ENCODE peak calls at places on chromosomes 7 and 10, in ten cellular contexts. One of them, this sample, is unnamed.
A peak's percentile ranks its signal among the peaks of the same experiment; 100 is the strongest.

GRCh38 chr10:71998840-71999194 is 34.6 kb downstream of the CHST3 start:
- DNase-seq in mesenchymal stem cell: peak; percentile 90
- DNase-seq in left ventricle myocardium inferior: peak; percentile 66
- DNase-seq in ascending aorta: peak; percentile 82
- DNase-seq in psoas muscle: peak; percentile 85
- DNase-seq in brain microvascular endothelial cell: peak; percentile 75
- DNase-seq in fibroblast of the aortic adventitia: peak; percentile 71
- DNase-seq in lower leg skin: peak; percentile 74
- DNase-seq in uterus: peak; percentile 74
- DNase-seq in choroid plexus epithelial cell: peak; percentile 75
- DNase-seq in this sample: peak; percentile 72

GRCh38 chr7:108000875-108001758 is 1.8 kb downstream of the LAMB1 start:
- DNase-seq in mesenchymal stem cell: peak; percentile 58
- DNase-seq in left ventricle myocardium inferior: peak; percentile 58
- DNase-seq in ascending aorta: no peak
- DNase-seq in psoas muscle: peak; percentile 70
- DNase-seq in brain microvascular endothelial cell: no peak
- DNase-seq in fibroblast of the aortic adventitia: peak; percentile 33
- DNase-seq in lower leg skin: peak; percentile 26
- DNase-seq in uterus: peak; percentile 51
- DNase-seq in choroid plexus epithelial cell: peak; percentile 56
- DNase-seq in this sample: peak; percentile 73

GRCh38 chr10:101829561-101830315 is 11.5 kb upstream of the OGA start:
- DNase-seq in mesenchymal stem cell: no peak
- DNase-seq in left ventricle myocardium inferior: peak; percentile 45
- DNase-seq in ascending aorta: no peak
- DNase-seq in psoas muscle: peak; percentile 67
- DNase-seq in brain microvascular endothelial cell: no peak
- DNase-seq in fibroblast of the aortic adventitia: no peak
- DNase-seq in lower leg skin: no peak
- DNase-seq in uterus: peak; percentile 68
- DNase-seq in choroid plexus epithelial cell: peak; percentile 67
- DNase-seq in this sample: no peak

GRCh38 chr7:24401628-24402593 is 117.9 kb downstream of the NPY start:
- DNase-seq in mesenchymal stem cell: peak; percentile 32
- DNase-seq in left ventricle myocardium inferior: no peak
- DNase-seq in ascending aorta: no peak
- DNase-seq in psoas muscle: no peak
- DNase-seq in brain microvascular endothelial cell: no peak
- DNase-seq in fibroblast of the aortic adventitia: peak; percentile 66
- DNase-seq in lower leg skin: no peak
- DNase-seq in uterus: no peak
- DNase-seq in choroid plexus epithelial cell: peak; percentile 70
- DNase-seq in this sample: peak; percentile 46

GRCh38 chr7:124072603-124073324 is 39.9 kb upstream of the TMEM229A start:
- DNase-seq in mesenchymal stem cell: peak; percentile 96
- DNase-seq in left ventricle myocardium inferior: no peak
- DNase-seq in ascending aorta: no peak
- DNase-seq in psoas muscle: no peak
- DNase-seq in brain microvascular endothelial cell: peak; percentile 55
- DNase-seq in fibroblast of the aortic adventitia: peak; percentile 78
- DNase-seq in lower leg skin: no peak
- DNase-seq in uterus: no peak
- DNase-seq in choroid plexus epithelial cell: peak; percentile 70
- DNase-seq in this sample: peak; percentile 84

GRCh38 chr7:138756591-138757222 is 41.1 kb upstream of the TMEM213 start:
- DNase-seq in mesenchymal stem cell: no peak
- DNase-seq in left ventricle myocardium inferior: no peak
- DNase-seq in ascending aorta: no peak
- DNase-seq in psoas muscle: no peak
- DNase-seq in brain microvascular endothelial cell: no peak
- DNase-seq in fibroblast of the aortic adventitia: peak; percentile 8
- DNase-seq in lower leg skin: no peak
- DNase-seq in uterus: no peak
- DNase-seq in choroid plexus epithelial cell: no peak
- DNase-seq in this sample: no peak

GRCh38 chr10:72981882-72982529 is 27.4 kb upstream of the PLA2G12B start:
- DNase-seq in mesenchymal stem cell: no peak
- DNase-seq in left ventricle myocardium inferior: no peak
- DNase-seq in ascending aorta: no peak
- DNase-seq in psoas muscle: no peak
- DNase-seq in brain microvascular endothelial cell: no peak
- DNase-seq in fibroblast of the aortic adventitia: no peak
- DNase-seq in lower leg skin: no peak
- DNase-seq in uterus: no peak
- DNase-seq in choroid plexus epithelial cell: peak; percentile 18
- DNase-seq in this sample: peak; percentile 18

GRCh38 chr7:158283016-158283974 is 304.3 kb downstream of the PTPRN2 start:
- DNase-seq in mesenchymal stem cell: no peak
- DNase-seq in left ventricle myocardium inferior: no peak
- DNase-seq in ascending aorta: no peak
- DNase-seq in psoas muscle: no peak
- DNase-seq in brain microvascular endothelial cell: no peak
- DNase-seq in fibroblast of the aortic adventitia: no peak
- DNase-seq in lower leg skin: no peak
- DNase-seq in uterus: no peak
- DNase-seq in choroid plexus epithelial cell: no peak
- DNase-seq in this sample: no peak

GRCh38 chr10:79331709-79332108 is 15.6 kb upstream of the PPIF start:
- DNase-seq in mesenchymal stem cell: peak; percentile 94
- DNase-seq in left ventricle myocardium inferior: no peak
- DNase-seq in ascending aorta: no peak
- DNase-seq in psoas muscle: no peak
- DNase-seq in brain microvascular endothelial cell: peak; percentile 93
- DNase-seq in fibroblast of the aortic adventitia: peak; percentile 32
- DNase-seq in lower leg skin: no peak
- DNase-seq in uterus: no peak
- DNase-seq in choroid plexus epithelial cell: peak; percentile 85
- DNase-seq in this sample: peak; percentile 99

GRCh38 chr10:131747791-131748190 is 153.0 kb upstream of the PPP2R2D start:
- DNase-seq in mesenchymal stem cell: no peak
- DNase-seq in left ventricle myocardium inferior: no peak
- DNase-seq in ascending aorta: no peak
- DNase-seq in psoas muscle: peak; percentile 47
- DNase-seq in brain microvascular endothelial cell: no peak
- DNase-seq in fibroblast of the aortic adventitia: no peak
- DNase-seq in lower leg skin: no peak
- DNase-seq in uterus: no peak
- DNase-seq in choroid plexus epithelial cell: no peak
- DNase-seq in this sample: no peak

GRCh38 chr10:71990706-71991269 is 26.6 kb downstream of the CHST3 start:
- DNase-seq in mesenchymal stem cell: no peak
- DNase-seq in left ventricle myocardium inferior: no peak
- DNase-seq in ascending aorta: no peak
- DNase-seq in psoas muscle: peak; percentile 46
- DNase-seq in brain microvascular endothelial cell: no peak
- DNase-seq in fibroblast of the aortic adventitia: no peak
- DNase-seq in lower leg skin: no peak
- DNase-seq in uterus: no peak
- DNase-seq in choroid plexus epithelial cell: no peak
- DNase-seq in this sample: no peak

GRCh38 chr10:98267069-98267893 is 713 bp downstream of the LOXL4 start:
- DNase-seq in mesenchymal stem cell: no peak
- DNase-seq in left ventricle myocardium inferior: no peak
- DNase-seq in ascending aorta: peak; percentile 60
- DNase-seq in psoas muscle: no peak
- DNase-seq in brain microvascular endothelial cell: no peak
- DNase-seq in fibroblast of the aortic adventitia: no peak
- DNase-seq in lower leg skin: no peak
- DNase-seq in uterus: no peak
- DNase-seq in choroid plexus epithelial cell: peak; percentile 11
- DNase-seq in this sample: no peak
- H3K4me3 ChIP-seq in mesenchymal stem cell: peak overlapping the region; percentile 30
- H3K4me3 ChIP-seq in left ventricle myocardium inferior: peak overlapping the region; percentile 63
- H3K4me3 ChIP-seq in ascending aorta: peak overlapping the region; percentile 57
- H3K4me3 ChIP-seq in psoas muscle: peak overlapping the region; percentile 71
- H3K4me3 ChIP-seq in brain microvascular endothelial cell: peak overlapping the region; percentile 46
- H3K4me3 ChIP-seq in fibroblast of the aortic adventitia: peak overlapping the region; percentile 61
- H3K4me3 ChIP-seq in lower leg skin: peak overlapping the region; percentile 22
- H3K4me3 ChIP-seq in uterus: peak overlapping the region; percentile 47
- H3K4me3 ChIP-seq in choroid plexus epithelial cell: peak overlapping the region; percentile 57
- H3K4me3 ChIP-seq in this sample: peak overlapping the region; percentile 32

GRCh38 chr10:70693619-70694286 is 21.4 kb downstream of the ADAMTS14 start:
- DNase-seq in mesenchymal stem cell: no peak
- DNase-seq in left ventricle myocardium inferior: peak; percentile 47
- DNase-seq in ascending aorta: no peak
- DNase-seq in psoas muscle: peak; percentile 67
- DNase-seq in brain microvascular endothelial cell: no peak
- DNase-seq in fibroblast of the aortic adventitia: peak; percentile 98
- DNase-seq in lower leg skin: peak; percentile 50
- DNase-seq in uterus: peak; percentile 60
- DNase-seq in choroid plexus epithelial cell: peak; percentile 27
- DNase-seq in this sample: peak; percentile 72

GRCh38 chr10:70692043-70692603 is 19.8 kb downstream of the ADAMTS14 start:
- DNase-seq in mesenchymal stem cell: no peak
- DNase-seq in left ventricle myocardium inferior: no peak
- DNase-seq in ascending aorta: no peak
- DNase-seq in psoas muscle: no peak
- DNase-seq in brain microvascular endothelial cell: no peak
- DNase-seq in fibroblast of the aortic adventitia: no peak
- DNase-seq in lower leg skin: no peak
- DNase-seq in uterus: no peak
- DNase-seq in choroid plexus epithelial cell: no peak
- DNase-seq in this sample: no peak

GRCh38 chr10:70695241-70696030 is 23.1 kb downstream of the ADAMTS14 start:
- DNase-seq in mesenchymal stem cell: no peak
- DNase-seq in left ventricle myocardium inferior: no peak
- DNase-seq in ascending aorta: no peak
- DNase-seq in psoas muscle: no peak
- DNase-seq in brain microvascular endothelial cell: no peak
- DNase-seq in fibroblast of the aortic adventitia: peak; percentile 65
- DNase-seq in lower leg skin: no peak
- DNase-seq in uterus: no peak
- DNase-seq in choroid plexus epithelial cell: no peak
- DNase-seq in this sample: no peak

GRCh38 chr10:70691601-70692000 is 19.3 kb downstream of the ADAMTS14 start:
- DNase-seq in mesenchymal stem cell: no peak
- DNase-seq in left ventricle myocardium inferior: no peak
- DNase-seq in ascending aorta: no peak
- DNase-seq in psoas muscle: no peak
- DNase-seq in brain microvascular endothelial cell: no peak
- DNase-seq in fibroblast of the aortic adventitia: no peak
- DNase-seq in lower leg skin: no peak
- DNase-seq in uterus: no peak
- DNase-seq in choroid plexus epithelial cell: no peak
- DNase-seq in this sample: no peak

GRCh38 chr10:70694410-70695179 is 22.3 kb downstream of the ADAMTS14 start:
- DNase-seq in mesenchymal stem cell: no peak
- DNase-seq in left ventricle myocardium inferior: no peak
- DNase-seq in ascending aorta: no peak
- DNase-seq in psoas muscle: no peak
- DNase-seq in brain microvascular endothelial cell: no peak
- DNase-seq in fibroblast of the aortic adventitia: peak; percentile 100
- DNase-seq in lower leg skin: no peak
- DNase-seq in uterus: no peak
- DNase-seq in choroid plexus epithelial cell: no peak
- DNase-seq in this sample: peak; percentile 56
- H3K4me3 ChIP-seq in mesenchymal stem cell: no peak overlapping the region
- H3K4me3 ChIP-seq in left ventricle myocardium inferior: no peak overlapping the region
- H3K4me3 ChIP-seq in ascending aorta: no peak overlapping the region
- H3K4me3 ChIP-seq in psoas muscle: no peak overlapping the region
- H3K4me3 ChIP-seq in brain microvascular endothelial cell: no peak overlapping the region
- H3K4me3 ChIP-seq in fibroblast of the aortic adventitia: no peak overlapping the region
- H3K4me3 ChIP-seq in lower leg skin: no peak overlapping the region
- H3K4me3 ChIP-seq in uterus: no peak overlapping the region
- H3K4me3 ChIP-seq in choroid plexus epithelial cell: no peak overlapping the region
- H3K4me3 ChIP-seq in this sample: no peak overlapping the region

GRCh38 chr10:1609038-1609411 is 128.3 kb downstream of the ADARB2 start:
- DNase-seq in mesenchymal stem cell: no peak
- DNase-seq in left ventricle myocardium inferior: no peak
- DNase-seq in ascending aorta: no peak
- DNase-seq in psoas muscle: no peak
- DNase-seq in brain microvascular endothelial cell: no peak
- DNase-seq in fibroblast of the aortic adventitia: no peak
- DNase-seq in lower leg skin: no peak
- DNase-seq in uterus: no peak
- DNase-seq in choroid plexus epithelial cell: no peak
- DNase-seq in this sample: no peak
- H3K4me3 ChIP-seq in mesenchymal stem cell: no peak overlapping the region
- H3K4me3 ChIP-seq in left ventricle myocardium inferior: peak overlapping the region; percentile 10
- H3K4me3 ChIP-seq in ascending aorta: no peak overlapping the region
- H3K4me3 ChIP-seq in psoas muscle: no peak overlapping the region
- H3K4me3 ChIP-seq in brain microvascular endothelial cell: no peak overlapping the region
- H3K4me3 ChIP-seq in fibroblast of the aortic adventitia: no peak overlapping the region
- H3K4me3 ChIP-seq in lower leg skin: no peak overlapping the region
- H3K4me3 ChIP-seq in uterus: no peak overlapping the region
- H3K4me3 ChIP-seq in choroid plexus epithelial cell: no peak overlapping the region
- H3K4me3 ChIP-seq in this sample: no peak overlapping the region

GRCh38 chr10:43403911-43404674 is 4.9 kb downstream of the HNRNPF start:
- DNase-seq in mesenchymal stem cell: no peak
- DNase-seq in left ventricle myocardium inferior: no peak
- DNase-seq in ascending aorta: no peak
- DNase-seq in psoas muscle: no peak
- DNase-seq in brain microvascular endothelial cell: no peak
- DNase-seq in fibroblast of the aortic adventitia: no peak
- DNase-seq in lower leg skin: no peak
- DNase-seq in uterus: no peak
- DNase-seq in choroid plexus epithelial cell: no peak
- DNase-seq in this sample: no peak

GRCh38 chr10:43404675-43405221 is 4.2 kb downstream of the HNRNPF start:
- DNase-seq in mesenchymal stem cell: no peak
- DNase-seq in left ventricle myocardium inferior: no peak
- DNase-seq in ascending aorta: no peak
- DNase-seq in psoas muscle: no peak
- DNase-seq in brain microvascular endothelial cell: no peak
- DNase-seq in fibroblast of the aortic adventitia: no peak
- DNase-seq in lower leg skin: no peak
- DNase-seq in uterus: no peak
- DNase-seq in choroid plexus epithelial cell: no peak
- DNase-seq in this sample: no peak

GRCh38 chr10:43402176-43402575 is 6.8 kb downstream of the HNRNPF start:
- DNase-seq in mesenchymal stem cell: no peak
- DNase-seq in left ventricle myocardium inferior: no peak
- DNase-seq in ascending aorta: no peak
- DNase-seq in psoas muscle: no peak
- DNase-seq in brain microvascular endothelial cell: no peak
- DNase-seq in fibroblast of the aortic adventitia: no peak
- DNase-seq in lower leg skin: no peak
- DNase-seq in uterus: no peak
- DNase-seq in choroid plexus epithelial cell: no peak
- DNase-seq in this sample: no peak

GRCh38 chr10:43401627-43402026 is 7.4 kb downstream of the HNRNPF start:
- DNase-seq in mesenchymal stem cell: no peak
- DNase-seq in left ventricle myocardium inferior: no peak
- DNase-seq in ascending aorta: peak; percentile 16
- DNase-seq in psoas muscle: no peak
- DNase-seq in brain microvascular endothelial cell: no peak
- DNase-seq in fibroblast of the aortic adventitia: no peak
- DNase-seq in lower leg skin: no peak
- DNase-seq in uterus: no peak
- DNase-seq in choroid plexus epithelial cell: no peak
- DNase-seq in this sample: no peak

DNA sequence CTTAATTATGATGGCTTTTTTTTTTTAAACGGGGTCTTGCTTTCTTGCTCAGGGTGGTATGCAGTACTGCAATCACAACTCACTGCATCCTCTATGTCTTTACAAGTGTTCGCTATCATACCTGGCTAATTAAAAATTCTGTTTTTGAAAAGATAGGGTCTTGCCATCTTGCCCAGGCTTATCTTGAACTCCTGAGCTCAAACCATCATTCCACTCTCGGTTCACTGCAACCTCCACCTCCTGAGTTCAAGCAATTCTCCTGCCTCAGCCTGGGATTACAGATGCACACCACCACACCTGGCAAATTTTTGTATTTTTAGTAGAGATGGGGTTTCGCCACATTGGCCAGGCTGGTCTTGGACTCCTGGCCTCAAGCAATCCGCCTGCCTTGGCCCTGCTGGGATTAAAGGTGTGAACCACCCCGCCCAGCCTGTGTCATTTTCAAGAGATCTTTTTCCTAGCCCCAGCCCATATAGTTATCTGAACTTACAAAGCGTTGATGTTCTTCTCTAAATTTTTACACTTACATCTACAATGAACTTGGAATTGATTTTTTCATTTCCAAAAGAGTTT is 6.0 kb downstream of the HNRNPF start:
- DNase-seq in mesenchymal stem cell: no peak
- DNase-seq in left ventricle myocardium inferior: no peak
- DNase-seq in ascending aorta: no peak
- DNase-seq in psoas muscle: no peak
- DNase-seq in brain microvascular endothelial cell: no peak
- DNase-seq in fibroblast of the aortic adventitia: no peak
- DNase-seq in lower leg skin: no peak
- DNase-seq in uterus: no peak
- DNase-seq in choroid plexus epithelial cell: no peak
- DNase-seq in this sample: no peak
- H3K4me3 ChIP-seq in mesenchymal stem cell: no peak overlapping the region
- H3K4me3 ChIP-seq in left ventricle myocardium inferior: no peak overlapping the region
- H3K4me3 ChIP-seq in ascending aorta: no peak overlapping the region
- H3K4me3 ChIP-seq in psoas muscle: no peak overlapping the region
- H3K4me3 ChIP-seq in brain microvascular endothelial cell: no peak overlapping the region
- H3K4me3 ChIP-seq in fibroblast of the aortic adventitia: no peak overlapping the region
- H3K4me3 ChIP-seq in lower leg skin: no peak overlapping the region
- H3K4me3 ChIP-seq in uterus: no peak overlapping the region
- H3K4me3 ChIP-seq in choroid plexus epithelial cell: no peak overlapping the region
- H3K4me3 ChIP-seq in this sample: no peak overlapping the region